ENCODE peak calls at places on chromosomes 16 and 17, in ten cellular contexts. S, X, F, G, J, Q, Z, N, B and P are unnamed samples.

GRCh38 chr17:28468781-28469180 is 4.7 kb upstream of the SLC13A2 start:
- DNase-seq in S (no peak), X (no peak), F (no peak), G (no peak), J (no peak), Q (no peak), Z (no peak), N (no peak), B (no peak), P (no peak)

GRCh38 chr17:57215317-57215716 is 41.0 kb upstream of the MSI2 start:
- DNase-seq in S (no peak), X (peak), F (peak), G (no peak), J (peak), Q (no peak), Z (no peak), N (no peak), B (no peak), P (no peak)

GRCh38 chr17:74020522-74020921 is 183.0 kb upstream of the RPL38 start:
- DNase-seq in S (no peak), X (no peak), F (no peak), G (no peak), J (no peak), Q (no peak), Z (no peak), N (no peak), B (no peak), P (no peak)

GRCh38 chr17:3828151-3828851 is 17.7 kb downstream of the NCBP3 start:
- DNase-seq in S (no peak), X (no peak), F (peak), G (no peak), J (peak), Q (no peak), Z (no peak), N (no peak), B (no peak), P (no peak)

GRCh38 chr16:87047221-87048037 is 269.8 kb downstream of the C16orf95 start:
- DNase-seq in S (no peak), X (no peak), F (no peak), G (no peak), J (no peak), Q (no peak), Z (no peak), N (no peak), B (no peak), P (no peak)

GRCh38 chr17:75032896-75033294 is 13.9 kb downstream of the ATP5PD start:
- DNase-seq in S (no peak), X (no peak), F (peak), G (no peak), J (no peak), Q (no peak), Z (no peak), N (no peak), B (no peak), P (no peak)

GRCh38 chr16:57316390-57317017 is 32.0 kb upstream of the PLLP start:
- DNase-seq in S (no peak), X (peak), F (peak), G (no peak), J (no peak), Q (no peak), Z (no peak), N (no peak), B (no peak), P (no peak)

GRCh38 chr17:49494937-49495841 is at the start of gene NGFR:
- DNase-seq in S (no peak), X (peak), F (no peak), G (peak), J (no peak), Q (peak), Z (no peak), N (peak), B (no peak), P (peak)

GRCh38 chr16:72073831-72074230 is 10.8 kb downstream of the HPR start:
- DNase-seq in S (no peak), X (no peak), F (peak), G (no peak), J (no peak), Q (no peak), Z (no peak), N (no peak), B (no peak), P (no peak)

GRCh38 chr17:77098884-77099545 is 41.8 kb upstream of the SEC14L1 start:
- DNase-seq in S (peak), X (no peak), F (peak), G (no peak), J (peak), Q (no peak), Z (no peak), N (no peak), B (no peak), P (no peak)

GRCh38 chr17:28204751-28205150 is 114.2 kb upstream of the TMEM97 start:
- DNase-seq in S (no peak), X (no peak), F (no peak), G (no peak), J (no peak), Q (no peak), Z (no peak), N (no peak), B (no peak), P (no peak)

GRCh38 chr17:21017256-21017655 is 25.6 kb downstream of the USP22 start:
- DNase-seq in S (no peak), X (no peak), F (no peak), G (no peak), J (no peak), Q (no peak), Z (no peak), N (no peak), B (no peak), P (no peak)

GRCh38 chr16:48564544-48565444 is 45.2 kb downstream of the N4BP1 start:
- DNase-seq in S (no peak), X (no peak), F (no peak), G (no peak), J (no peak), Q (no peak), Z (no peak), N (no peak), B (no peak), P (no peak)

GRCh38 chr17:67180275-67180674 is 64.7 kb downstream of the HELZ start:
- DNase-seq in S (no peak), X (no peak), F (no peak), G (no peak), J (no peak), Q (no peak), Z (no peak), N (no peak), B (no peak), P (no peak)

GRCh38 chr17:31019004-31019403 is 48.2 kb downstream of the RNF135 start:
- DNase-seq in S (no peak), X (no peak), F (no peak), G (no peak), J (no peak), Q (no peak), Z (no peak), N (no peak), B (no peak), P (no peak)

GRCh38 chr17:39674179-39674578 is 5.9 kb downstream of the PNMT start:
- DNase-seq in S (no peak), X (no peak), F (no peak), G (no peak), J (no peak), Q (peak), Z (no peak), N (no peak), B (no peak), P (no peak)

GRCh38 chr17:53894591-53894990 is 71.9 kb downstream of the KIF2B start:
- DNase-seq in S (no peak), X (no peak), F (no peak), G (no peak), J (no peak), Q (no peak), Z (no peak), N (no peak), B (no peak), P (no peak)

GRCh38 chr17:32903774-32904673 is 23.9 kb upstream of the TMEM98 start:
- DNase-seq in S (no peak), X (no peak), F (no peak), G (no peak), J (no peak), Q (no peak), Z (no peak), N (no peak), B (no peak), P (no peak)

GRCh38 chr17:557371-557770 is 157.3 kb downstream of the VPS53 start:
- DNase-seq in S (no peak), X (no peak), F (peak), G (no peak), J (no peak), Q (no peak), Z (no peak), N (no peak), B (no peak), P (no peak)

GRCh38 chr17:13182450-13182849 is 164.6 kb upstream of the ELAC2 start:
- DNase-seq in S (no peak), X (no peak), F (no peak), G (no peak), J (no peak), Q (no peak), Z (no peak), N (no peak), B (no peak), P (no peak)

GRCh38 chr16:58034786-58035185 is 9.2 kb downstream of the MMP15 start:
- DNase-seq in S (no peak), X (no peak), F (no peak), G (no peak), J (no peak), Q (no peak), Z (no peak), N (no peak), B (no peak), P (no peak)

GRCh38 chr17:75548839-75549238 is 23.3 kb downstream of the LLGL2 start:
- DNase-seq in S (no peak), X (no peak), F (no peak), G (no peak), J (no peak), Q (no peak), Z (no peak), N (no peak), B (no peak), P (no peak)

GRCh38 chr16:11061629-11062270 is 117.4 kb downstream of the CLEC16A start:
- DNase-seq in S (no peak), X (no peak), F (no peak), G (no peak), J (no peak), Q (no peak), Z (no peak), N (no peak), B (no peak), P (no peak)

GRCh38 chr17:19723967-19724366 is 7.6 kb upstream of the SLC47A2 start:
- DNase-seq in S (no peak), X (peak), F (no peak), G (no peak), J (no peak), Q (no peak), Z (no peak), N (no peak), B (no peak), P (no peak)

GRCh38 chr16:79928142-79928735 is 327.7 kb upstream of the MAF start:
- DNase-seq in S (no peak), X (no peak), F (no peak), G (no peak), J (no peak), Q (no peak), Z (no peak), N (no peak), B (no peak), P (no peak)

GRCh38 chr16:55043499-55043898 is 112.8 kb downstream of the IRX5 start:
- DNase-seq in S (no peak), X (no peak), F (no peak), G (no peak), J (no peak), Q (no peak), Z (no peak), N (peak), B (no peak), P (no peak)
- TF ChIP-seq CTCF in S (no peak), X (no peak), F (no peak), G (no peak), J (no peak), Q (no peak), Z (no peak), N (peak), B (no peak), P (no peak)

DNA sequence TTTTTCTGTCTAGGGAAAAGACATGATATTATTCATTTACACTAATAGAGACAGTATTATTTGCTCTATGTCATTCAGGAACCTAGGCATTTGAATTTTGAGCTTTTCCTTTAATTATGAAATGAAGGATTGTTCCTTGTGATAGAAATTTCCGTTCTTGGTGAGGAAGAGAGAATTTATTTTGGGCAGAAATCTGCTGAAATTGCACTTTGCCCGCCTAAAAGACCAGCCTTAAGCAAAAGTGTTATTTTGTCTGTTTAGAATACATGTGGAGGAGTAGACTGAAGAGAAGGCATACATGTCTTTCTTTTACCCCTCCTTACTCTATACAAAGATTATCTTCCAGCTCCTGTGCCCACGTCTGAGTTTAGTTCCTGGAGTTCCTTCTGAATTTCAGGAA is 16.8 kb upstream of the KRT10 start:
- DNase-seq in S (no peak), X (no peak), F (no peak), G (no peak), J (no peak), Q (no peak), Z (no peak), N (no peak), B (no peak), P (no peak)
- TF ChIP-seq CTCF in S (no peak), X (no peak), F (no peak), G (no peak), J (no peak), Q (no peak), Z (no peak), N (no peak), B (no peak), P (no peak)

GRCh38 chr17:45783593-45784292 is 377 bp upstream of the CRHR1 start:
- DNase-seq in S (peak), X (no peak), F (no peak), G (peak), J (no peak), Q (peak), Z (peak), N (peak), B (no peak), P (no peak)

GRCh38 chr17:45784583-45785372 is 658 bp downstream of the CRHR1 start:
- DNase-seq in S (peak), X (no peak), F (no peak), G (peak), J (no peak), Q (peak), Z (peak), N (peak), B (no peak), P (no peak)

GRCh38 chr17:45784293-45784582 is at the start of gene CRHR1:
- DNase-seq in S (no peak), X (no peak), F (no peak), G (no peak), J (no peak), Q (no peak), Z (no peak), N (peak), B (no peak), P (no peak)

GRCh38 chr17:45780921-45781320 is 3.2 kb upstream of the CRHR1 start:
- DNase-seq in S (no peak), X (no peak), F (no peak), G (no peak), J (no peak), Q (no peak), Z (no peak), N (no peak), B (no peak), P (no peak)

GRCh38 chr17:45782889-45783592 is 1.1 kb upstream of the CRHR1 start:
- DNase-seq in S (no peak), X (no peak), F (no peak), G (peak), J (no peak), Q (peak), Z (peak), N (peak), B (no peak), P (peak)
- TF ChIP-seq CTCF in S (peak), X (peak), F (no peak), G (peak), J (no peak), Q (peak), Z (peak), N (peak), B (peak), P (peak)

GRCh38 chr16:84340305-84341040 is 27.9 kb upstream of the ATP2C2 start:
- DNase-seq in S (no peak), X (peak), F (peak), G (no peak), J (no peak), Q (peak), Z (no peak), N (no peak), B (no peak), P (no peak)
- TF ChIP-seq CTCF in S (no peak), X (no peak), F (no peak), G (no peak), J (no peak), Q (no peak), Z (no peak), N (no peak), B (no peak), P (no peak)

GRCh38 chr17:8988263-8988662 is 22.8 kb upstream of the PIK3R5 start:
- DNase-seq in S (no peak), X (no peak), F (no peak), G (no peak), J (no peak), Q (no peak), Z (no peak), N (no peak), B (no peak), P (no peak)

GRCh38 chr17:8995711-8996110 is 25.6 kb upstream of the NTN1 start:
- DNase-seq in S (no peak), X (no peak), F (no peak), G (no peak), J (no peak), Q (no peak), Z (no peak), N (peak), B (no peak), P (no peak)

GRCh38 chr17:8994319-8994718 is 27.0 kb upstream of the NTN1 start:
- DNase-seq in S (peak), X (no peak), F (peak), G (peak), J (no peak), Q (peak), Z (peak), N (peak), B (no peak), P (no peak)

GRCh38 chr17:8986295-8986694 is 20.8 kb upstream of the PIK3R5 start:
- DNase-seq in S (no peak), X (no peak), F (no peak), G (no peak), J (no peak), Q (no peak), Z (no peak), N (no peak), B (no peak), P (no peak)

DNA sequence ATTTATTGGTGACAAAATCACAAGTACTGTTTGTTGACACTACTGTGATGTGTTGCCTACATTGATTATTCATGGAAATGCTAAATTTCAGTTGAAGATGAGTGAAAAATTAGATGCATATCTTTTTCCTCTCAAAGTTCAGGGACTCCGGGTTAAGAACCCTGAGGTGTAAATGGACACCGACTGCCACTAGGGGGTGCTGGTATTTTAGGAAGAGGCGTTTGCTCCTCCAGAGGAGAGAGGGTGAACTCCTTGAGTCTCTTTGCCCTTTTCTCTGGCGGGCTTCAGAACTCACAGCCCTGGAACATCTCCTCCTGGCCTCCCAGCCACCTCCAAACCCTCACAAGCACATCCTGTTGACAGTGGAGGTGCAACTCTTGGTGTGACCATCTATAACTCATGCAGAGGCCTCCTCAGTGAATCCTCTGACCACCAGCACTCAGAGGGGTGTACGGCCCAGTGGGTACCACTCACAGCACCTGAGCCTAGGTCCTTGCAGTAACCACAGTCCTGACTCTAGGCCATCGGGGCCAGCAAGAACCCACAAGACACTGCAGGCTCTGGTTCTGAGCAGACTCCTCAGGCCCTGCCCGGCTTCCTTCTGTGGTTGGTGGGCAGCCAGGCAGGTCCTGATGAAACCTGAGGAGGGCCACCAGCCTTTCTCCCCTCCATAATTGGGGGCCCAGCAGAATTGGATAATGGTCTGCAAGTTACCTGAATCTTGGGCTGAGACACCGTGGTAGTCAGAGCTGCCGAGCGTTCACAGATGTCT is 26.2 kb upstream of the PIK3R5 start:
- DNase-seq in S (peak), X (peak), F (peak), G (peak), J (no peak), Q (peak), Z (peak), N (peak), B (peak), P (no peak)
- TF ChIP-seq CTCF in S (peak), X (peak), F (peak), G (peak), J (peak), Q (no peak), Z (peak), N (peak), B (peak), P (peak)

DNA sequence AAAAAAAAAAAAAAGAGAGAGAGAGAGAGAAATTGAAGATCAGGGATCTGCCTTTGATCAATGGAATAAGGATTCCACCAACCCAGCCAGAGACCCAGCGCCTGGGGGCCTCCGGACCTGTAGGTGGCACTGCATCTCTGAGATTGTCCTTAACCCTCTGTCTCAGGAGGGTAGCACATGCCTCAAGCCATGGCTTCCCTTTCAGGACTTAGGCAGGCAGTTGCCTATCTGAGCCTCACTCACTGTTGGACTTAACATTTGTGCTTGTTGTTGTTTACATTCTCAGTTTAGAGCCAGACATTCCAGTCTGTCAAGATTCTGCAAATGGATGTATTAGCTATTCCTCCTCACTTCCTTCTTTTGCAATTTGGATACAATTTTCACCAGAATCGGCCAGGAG is 5.1 kb upstream of the SCNN1B start:
- DNase-seq in S (no peak), X (no peak), F (no peak), G (no peak), J (no peak), Q (peak), Z (no peak), N (peak), B (no peak), P (no peak)
- TF ChIP-seq CTCF in S (no peak), X (peak), F (no peak), G (no peak), J (peak), Q (peak), Z (peak), N (peak), B (no peak), P (peak)

GRCh38 chr17:80256034-80256350 is 4.7 kb upstream of the RNF213 start:
- DNase-seq in S (no peak), X (no peak), F (no peak), G (no peak), J (no peak), Q (no peak), Z (no peak), N (no peak), B (no peak), P (no peak)

GRCh38 chr17:80251966-80252365 is 8.7 kb upstream of the RNF213 start:
- DNase-seq in S (no peak), X (no peak), F (no peak), G (no peak), J (no peak), Q (no peak), Z (no peak), N (no peak), B (no peak), P (no peak)

GRCh38 chr17:80254396-80255241 is 6.0 kb upstream of the RNF213 start:
- DNase-seq in S (peak), X (peak), F (peak), G (no peak), J (no peak), Q (peak), Z (no peak), N (no peak), B (no peak), P (no peak)

GRCh38 chr17:80253631-80254395 is 6.8 kb upstream of the RNF213 start:
- DNase-seq in S (no peak), X (no peak), F (no peak), G (no peak), J (no peak), Q (no peak), Z (no peak), N (no peak), B (no peak), P (no peak)

DNA sequence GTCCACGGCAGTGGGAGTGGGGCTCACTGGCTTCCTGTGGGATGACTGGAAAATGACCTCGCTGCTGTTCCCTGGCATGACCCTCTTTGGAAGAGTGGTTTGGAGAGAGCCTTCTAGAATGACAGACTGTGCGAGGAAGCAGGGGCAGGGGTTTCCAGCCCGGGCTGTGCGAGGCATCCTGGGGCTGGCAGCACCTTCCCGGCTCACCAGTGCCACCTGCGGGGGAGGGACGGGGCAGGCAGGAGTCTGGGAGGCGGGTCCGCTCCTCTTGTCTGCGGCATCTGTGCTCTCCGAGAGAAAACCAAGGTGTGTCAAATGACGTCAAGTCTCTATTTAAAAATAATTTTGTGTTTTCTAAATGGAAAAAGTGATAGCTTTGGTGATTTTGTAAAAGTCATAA is 7.8 kb upstream of the RNF213 start:
- DNase-seq in S (peak), X (peak), F (no peak), G (no peak), J (no peak), Q (peak), Z (peak), N (peak), B (no peak), P (peak)
- TF ChIP-seq CTCF in S (peak), X (peak), F (peak), G (no peak), J (peak), Q (peak), Z (peak), N (peak), B (no peak), P (peak)